ENCODE peak calls at places on chromosome 19, in five cellular contexts. One of them, this sample, is unnamed. For H3K4me1 and H3K9me3, the result is how much of the 10 kb centered on the place peaks cover.

GRCh38 chr19:36051637-36052036 is 2.4 kb downstream of the THAP8 start:
- DNase-seq in pancreas: no peak
- DNase-seq in left ventricle myocardium inferior: no peak
- DNase-seq in endothelial cell of umbilical vein: no peak
- DNase-seq in prostate gland: no peak
- DNase-seq in this sample: no peak

GRCh38 chr19:40282920-40283319 is 2.2 kb downstream of the AKT2 start:
- DNase-seq in pancreas: no peak
- DNase-seq in left ventricle myocardium inferior: no peak
- DNase-seq in endothelial cell of umbilical vein: no peak
- DNase-seq in prostate gland: no peak
- DNase-seq in this sample: no peak

GRCh38 chr19:17420267-17420924 is 549 bp downstream of the MVB12A start:
- DNase-seq in pancreas: peak
- DNase-seq in left ventricle myocardium inferior: peak
- DNase-seq in endothelial cell of umbilical vein: peak
- DNase-seq in prostate gland: no peak
- DNase-seq in this sample: peak

GRCh38 chr19:7219056-7219455 is 75.2 kb downstream of the INSR start:
- DNase-seq in pancreas: no peak
- DNase-seq in left ventricle myocardium inferior: no peak
- DNase-seq in endothelial cell of umbilical vein: no peak
- DNase-seq in prostate gland: no peak
- DNase-seq in this sample: no peak

GRCh38 chr19:19040417-19040816 is 7.0 kb downstream of the ARMC6 start:
- DNase-seq in pancreas: peak
- DNase-seq in left ventricle myocardium inferior: peak
- DNase-seq in endothelial cell of umbilical vein: no peak
- DNase-seq in prostate gland: peak
- DNase-seq in this sample: peak

GRCh38 chr19:48394331-48395169 is 1.1 kb downstream of the GRIN2D start:
- DNase-seq in pancreas: no peak
- DNase-seq in left ventricle myocardium inferior: no peak
- DNase-seq in endothelial cell of umbilical vein: no peak
- DNase-seq in prostate gland: no peak
- DNase-seq in this sample: no peak

GRCh38 chr19:42290523-42291436 is 11.2 kb upstream of the PRR19 start:
- DNase-seq in pancreas: no peak
- DNase-seq in left ventricle myocardium inferior: no peak
- DNase-seq in endothelial cell of umbilical vein: peak
- DNase-seq in prostate gland: no peak
- DNase-seq in this sample: no peak

GRCh38 chr19:55646889-55647731 is 902 bp upstream of the CCDC106 start:
- DNase-seq in pancreas: no peak
- DNase-seq in left ventricle myocardium inferior: no peak
- DNase-seq in endothelial cell of umbilical vein: no peak
- DNase-seq in prostate gland: no peak
- DNase-seq in this sample: no peak

GRCh38 chr19:3904233-3904632 is 23.7 kb downstream of the ATCAY start:
- DNase-seq in pancreas: no peak
- DNase-seq in left ventricle myocardium inferior: no peak
- DNase-seq in endothelial cell of umbilical vein: no peak
- DNase-seq in prostate gland: no peak
- DNase-seq in this sample: no peak

GRCh38 chr19:3907626-3908265 is 25.1 kb upstream of the NMRK2 start:
- DNase-seq in pancreas: no peak
- DNase-seq in left ventricle myocardium inferior: no peak
- DNase-seq in endothelial cell of umbilical vein: no peak
- DNase-seq in prostate gland: no peak
- DNase-seq in this sample: no peak

GRCh38 chr19:3914199-3914598 is 18.7 kb upstream of the NMRK2 start:
- DNase-seq in pancreas: no peak
- DNase-seq in left ventricle myocardium inferior: no peak
- DNase-seq in endothelial cell of umbilical vein: no peak
- DNase-seq in prostate gland: no peak
- DNase-seq in this sample: no peak

GRCh38 chr19:3908266-3909054 is 24.4 kb upstream of the NMRK2 start:
- DNase-seq in pancreas: no peak
- DNase-seq in left ventricle myocardium inferior: no peak
- DNase-seq in endothelial cell of umbilical vein: no peak
- DNase-seq in prostate gland: no peak
- DNase-seq in this sample: no peak

GRCh38 chr19:3910105-3910504 is 22.8 kb upstream of the NMRK2 start:
- DNase-seq in pancreas: no peak
- DNase-seq in left ventricle myocardium inferior: no peak
- DNase-seq in endothelial cell of umbilical vein: no peak
- DNase-seq in prostate gland: no peak
- DNase-seq in this sample: no peak
- H3K4me1 ChIP-seq in pancreas: under half
- H3K4me1 ChIP-seq in left ventricle myocardium inferior: under half
- H3K4me1 ChIP-seq in endothelial cell of umbilical vein: under half
- H3K4me1 ChIP-seq in prostate gland: under half
- H3K4me1 ChIP-seq in this sample: under half

DNA sequence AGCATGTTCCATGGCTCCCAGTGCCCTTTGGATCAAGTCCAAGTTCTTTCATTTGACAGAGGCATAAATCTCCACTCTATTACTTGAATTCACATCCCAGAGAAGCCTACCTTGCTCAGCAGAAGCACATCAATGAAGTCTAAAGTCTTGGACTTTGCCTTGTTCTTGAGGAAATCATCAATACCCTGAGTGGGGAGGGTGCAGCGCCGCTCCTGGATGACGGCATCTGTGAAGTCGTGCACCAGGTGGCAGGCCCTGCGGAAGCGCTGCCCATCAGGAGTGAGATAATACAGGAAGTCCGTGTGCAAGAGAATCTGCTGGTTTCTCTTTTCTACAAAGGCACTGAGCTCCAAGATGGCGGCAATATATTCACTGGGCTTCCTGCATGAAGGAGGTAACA is 10.6 kb downstream of the CYP4F11 start:
- DNase-seq in pancreas: no peak
- DNase-seq in left ventricle myocardium inferior: no peak
- DNase-seq in endothelial cell of umbilical vein: no peak
- DNase-seq in prostate gland: no peak
- DNase-seq in this sample: no peak
- H3K9me3 ChIP-seq in pancreas: under half
- H3K9me3 ChIP-seq in left ventricle myocardium inferior: under half
- H3K9me3 ChIP-seq in endothelial cell of umbilical vein: under half
- H3K9me3 ChIP-seq in prostate gland: under half
- H3K9me3 ChIP-seq in this sample: under half

DNA sequence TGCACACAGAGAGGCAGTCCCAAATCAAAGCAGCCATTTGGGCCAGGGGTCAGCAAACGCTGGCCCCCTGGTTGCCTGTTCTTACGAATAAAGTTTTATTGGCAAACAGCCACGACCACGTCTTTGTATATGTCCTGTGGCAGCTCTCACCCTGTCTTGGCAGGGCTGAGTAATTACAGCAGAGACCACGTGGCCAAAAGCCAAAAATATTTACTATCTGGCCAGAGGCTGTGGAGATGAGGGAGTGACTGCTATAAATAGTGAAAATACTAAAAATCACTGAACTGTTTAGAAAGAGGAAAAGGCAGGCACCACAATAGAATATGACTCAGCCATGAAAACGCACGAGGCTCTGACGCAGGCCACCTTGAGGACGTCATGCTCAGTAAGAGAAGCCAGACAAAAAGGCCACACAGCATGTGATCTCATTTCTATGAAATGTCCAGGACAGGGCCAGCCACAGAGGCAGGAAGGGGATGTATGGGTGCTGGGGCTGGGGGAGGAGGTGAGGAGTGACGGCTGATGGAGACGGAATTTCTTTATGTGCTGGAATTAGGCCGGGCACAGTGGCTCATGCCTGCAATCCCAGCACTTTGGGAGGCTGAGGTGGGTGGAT is 29.4 kb downstream of the SMIM24 start:
- DNase-seq in pancreas: no peak
- DNase-seq in left ventricle myocardium inferior: peak
- DNase-seq in endothelial cell of umbilical vein: peak
- DNase-seq in prostate gland: no peak
- DNase-seq in this sample: peak
- H3K27ac ChIP-seq in pancreas: peak
- H3K27ac ChIP-seq in left ventricle myocardium inferior: peak
- H3K27ac ChIP-seq in endothelial cell of umbilical vein: peak
- H3K27ac ChIP-seq in prostate gland: peak
- H3K27ac ChIP-seq in this sample: peak

DNA sequence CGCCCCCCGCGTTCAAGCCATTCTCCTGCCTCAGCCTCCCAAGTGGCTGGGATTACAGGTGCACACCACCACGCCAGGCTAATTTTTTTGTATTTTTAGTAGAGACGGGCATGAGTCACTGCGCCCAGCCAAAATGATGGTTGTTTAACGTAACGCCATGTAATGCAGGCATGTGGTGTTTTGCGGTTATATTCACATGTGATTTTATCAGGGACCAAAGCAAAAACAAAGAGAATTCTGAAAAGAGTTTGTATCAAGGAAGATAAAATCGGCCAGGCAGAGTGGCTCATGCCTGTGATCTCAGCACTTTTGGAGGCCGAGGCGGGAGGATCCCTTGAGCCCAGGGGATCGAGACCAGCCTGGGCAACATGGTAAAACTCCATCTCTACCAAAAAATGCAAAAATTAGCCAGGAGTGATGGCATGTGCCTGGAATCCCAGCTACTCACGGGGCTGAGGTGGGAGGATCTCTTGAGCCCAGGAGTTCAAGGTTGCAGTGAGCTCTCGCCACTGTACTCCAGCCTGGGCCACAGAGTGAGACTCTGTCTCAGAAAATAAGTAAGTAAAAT is 4.7 kb upstream of the ADGRE2 start:
- DNase-seq in pancreas: no peak
- DNase-seq in left ventricle myocardium inferior: no peak
- DNase-seq in endothelial cell of umbilical vein: no peak
- DNase-seq in prostate gland: no peak
- DNase-seq in this sample: peak
- H3K4me1 ChIP-seq in pancreas: under half
- H3K4me1 ChIP-seq in left ventricle myocardium inferior: under half
- H3K4me1 ChIP-seq in endothelial cell of umbilical vein: under half
- H3K4me1 ChIP-seq in prostate gland: under half
- H3K4me1 ChIP-seq in this sample: under half

DNA sequence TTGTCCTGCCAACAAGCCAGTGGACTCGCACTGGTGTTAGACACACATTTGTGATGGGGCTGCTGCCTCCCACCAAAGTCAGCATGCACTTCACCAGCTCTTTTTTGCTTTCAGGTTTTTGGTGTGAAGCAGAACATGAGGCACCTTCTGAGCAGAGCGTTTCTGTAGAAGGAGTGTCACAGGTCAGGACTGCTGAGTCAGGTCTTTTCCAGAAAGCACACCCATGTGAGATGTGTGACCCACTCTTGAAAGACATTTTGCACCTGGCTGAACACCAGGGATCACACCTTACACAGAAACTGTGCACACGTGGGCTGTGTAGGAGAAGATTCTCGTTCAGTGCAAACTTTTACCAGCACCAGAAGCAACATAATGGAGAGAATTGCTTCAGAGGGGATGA is 4.8 kb downstream of the ZNF304 start:
- DNase-seq in pancreas: no peak
- DNase-seq in left ventricle myocardium inferior: no peak
- DNase-seq in endothelial cell of umbilical vein: no peak
- DNase-seq in prostate gland: no peak
- DNase-seq in this sample: no peak
- H3K9me3 ChIP-seq in pancreas: under half
- H3K9me3 ChIP-seq in left ventricle myocardium inferior: half or more
- H3K9me3 ChIP-seq in endothelial cell of umbilical vein: under half
- H3K9me3 ChIP-seq in prostate gland: under half
- H3K9me3 ChIP-seq in this sample: half or more

DNA sequence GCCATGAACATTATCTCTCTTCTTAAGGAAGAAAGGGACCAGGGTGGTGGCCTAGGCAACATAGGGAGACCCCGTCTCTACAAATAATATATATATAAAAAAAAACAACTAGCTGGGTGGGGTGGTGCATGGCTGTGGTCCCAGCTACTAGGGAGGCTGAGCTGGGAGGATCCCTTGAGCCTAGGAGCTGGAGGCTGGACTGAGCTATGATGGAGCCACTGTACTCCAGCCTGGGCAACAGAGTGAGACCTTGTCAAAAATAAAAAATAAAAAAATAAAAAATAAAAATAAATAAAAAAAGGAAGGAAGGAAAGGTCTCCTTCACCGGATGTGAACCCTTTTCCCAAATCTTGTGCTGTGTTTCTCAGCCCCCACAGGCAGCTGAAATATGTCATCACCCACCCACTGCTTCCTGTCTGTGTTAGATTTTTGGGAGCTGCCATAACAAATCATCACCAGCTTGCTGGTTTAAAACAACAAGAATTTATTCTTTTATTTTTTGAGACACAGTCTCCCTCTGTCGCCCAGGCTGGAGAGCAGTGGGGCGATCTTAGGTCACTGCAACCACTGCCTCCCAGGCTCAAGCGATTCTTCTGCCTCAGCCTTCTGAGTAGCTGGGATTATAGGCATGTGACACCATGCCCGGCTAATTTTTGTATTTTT is 9.5 kb upstream of the TSPAN16 start:
- DNase-seq in pancreas: no peak
- DNase-seq in left ventricle myocardium inferior: peak
- DNase-seq in endothelial cell of umbilical vein: peak
- DNase-seq in prostate gland: no peak
- DNase-seq in this sample: no peak
- H3K27ac ChIP-seq in pancreas: no peak
- H3K27ac ChIP-seq in left ventricle myocardium inferior: peak
- H3K27ac ChIP-seq in endothelial cell of umbilical vein: no peak
- H3K27ac ChIP-seq in prostate gland: no peak
- H3K27ac ChIP-seq in this sample: no peak

DNA sequence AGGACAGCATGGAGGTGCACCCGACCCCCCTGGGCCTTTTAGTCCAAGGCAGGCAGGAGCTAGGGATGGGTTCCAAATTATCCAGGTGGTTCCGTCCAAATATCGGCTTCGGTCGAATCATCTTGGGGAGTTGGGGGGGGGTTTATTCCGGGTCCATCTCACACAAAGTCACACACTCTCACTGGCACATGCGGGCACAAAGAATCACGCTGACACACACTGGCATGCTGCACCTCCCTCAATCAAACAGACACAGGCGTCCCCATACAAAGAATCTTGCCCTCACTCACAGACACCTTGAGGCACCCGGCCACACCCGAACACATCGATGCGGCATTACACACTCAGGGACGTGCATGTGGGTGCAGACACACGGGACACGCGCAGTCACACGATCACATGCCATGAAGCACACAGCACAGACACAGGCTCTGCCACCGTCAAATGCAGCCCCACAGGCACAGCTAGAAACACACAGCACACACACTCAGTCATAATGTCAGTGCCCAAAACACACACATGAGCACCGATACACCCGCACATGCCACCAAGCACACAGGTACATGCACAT is 7.8 kb downstream of the NFIX start:
- DNase-seq in pancreas: no peak
- DNase-seq in left ventricle myocardium inferior: no peak
- DNase-seq in endothelial cell of umbilical vein: no peak
- DNase-seq in prostate gland: no peak
- DNase-seq in this sample: no peak
- H3K4me1 ChIP-seq in pancreas: under half
- H3K4me1 ChIP-seq in left ventricle myocardium inferior: half or more
- H3K4me1 ChIP-seq in endothelial cell of umbilical vein: under half
- H3K4me1 ChIP-seq in prostate gland: half or more
- H3K4me1 ChIP-seq in this sample: half or more

This sample was measured in tibial artery.